ENCODE peak calls at places on chromosomes 12 and 14, in eight cellular contexts. One of them, this sample, is unnamed.

GRCh38 chr14:21068521-21069387 is 1.4 kb upstream of the ARHGEF40 start:
- DNase-seq in PC-9: peak; percentile 44
- DNase-seq in activated CD8-positive, alpha-beta memory T cell treated with anti-CD3 and anti-CD28 coated beads, Interleukin-2, amount 10 ng/mL, durations not matched to agents 7 days and 5 days: peak; percentile 64
- DNase-seq in glomerular endothelial cell: no peak
- DNase-seq in NCI-H187 treated with DMSO at 0.1 percent for 48 hours: no peak
- DNase-seq in NCI-H2107: peak; percentile 74
- DNase-seq in heart right ventricle: peak; percentile 38
- DNase-seq in kidney tubule cell: peak; percentile 68
- DNase-seq in this sample: peak; percentile 76

GRCh38 chr12:74482115-74482514 is 55.5 kb upstream of the ATXN7L3B start:
- DNase-seq in PC-9: no peak
- DNase-seq in activated CD8-positive, alpha-beta memory T cell treated with anti-CD3 and anti-CD28 coated beads, Interleukin-2, amount 10 ng/mL, durations not matched to agents 7 days and 5 days: no peak
- DNase-seq in glomerular endothelial cell: no peak
- DNase-seq in NCI-H187 treated with DMSO at 0.1 percent for 48 hours: no peak
- DNase-seq in NCI-H2107: no peak
- DNase-seq in heart right ventricle: no peak
- DNase-seq in kidney tubule cell: no peak
- DNase-seq in this sample: no peak

GRCh38 chr12:62933220-62933870 is 1.6 kb downstream of the PPM1H start:
- DNase-seq in PC-9: no peak
- DNase-seq in activated CD8-positive, alpha-beta memory T cell treated with anti-CD3 and anti-CD28 coated beads, Interleukin-2, amount 10 ng/mL, durations not matched to agents 7 days and 5 days: no peak
- DNase-seq in glomerular endothelial cell: no peak
- DNase-seq in NCI-H187 treated with DMSO at 0.1 percent for 48 hours: no peak
- DNase-seq in NCI-H2107: peak; percentile 80
- DNase-seq in heart right ventricle: peak; percentile 45
- DNase-seq in kidney tubule cell: peak; percentile 63
- DNase-seq in this sample: no peak

GRCh38 chr12:43880547-43880946 is 44.7 kb downstream of the TMEM117 start:
- DNase-seq in PC-9: no peak
- DNase-seq in activated CD8-positive, alpha-beta memory T cell treated with anti-CD3 and anti-CD28 coated beads, Interleukin-2, amount 10 ng/mL, durations not matched to agents 7 days and 5 days: no peak
- DNase-seq in glomerular endothelial cell: no peak
- DNase-seq in NCI-H187 treated with DMSO at 0.1 percent for 48 hours: no peak
- DNase-seq in NCI-H2107: no peak
- DNase-seq in heart right ventricle: no peak
- DNase-seq in kidney tubule cell: no peak
- DNase-seq in this sample: no peak

GRCh38 chr14:62304172-62304571 is 542.0 kb downstream of the SNAPC1 start:
- DNase-seq in PC-9: no peak
- DNase-seq in activated CD8-positive, alpha-beta memory T cell treated with anti-CD3 and anti-CD28 coated beads, Interleukin-2, amount 10 ng/mL, durations not matched to agents 7 days and 5 days: no peak
- DNase-seq in glomerular endothelial cell: no peak
- DNase-seq in NCI-H187 treated with DMSO at 0.1 percent for 48 hours: no peak
- DNase-seq in NCI-H2107: no peak
- DNase-seq in heart right ventricle: no peak
- DNase-seq in kidney tubule cell: no peak
- DNase-seq in this sample: no peak

GRCh38 chr14:52253503-52253902 is 14.0 kb upstream of the PTGDR start:
- DNase-seq in PC-9: no peak
- DNase-seq in activated CD8-positive, alpha-beta memory T cell treated with anti-CD3 and anti-CD28 coated beads, Interleukin-2, amount 10 ng/mL, durations not matched to agents 7 days and 5 days: no peak
- DNase-seq in glomerular endothelial cell: no peak
- DNase-seq in NCI-H187 treated with DMSO at 0.1 percent for 48 hours: no peak
- DNase-seq in NCI-H2107: no peak
- DNase-seq in heart right ventricle: no peak
- DNase-seq in kidney tubule cell: no peak
- DNase-seq in this sample: no peak

GRCh38 chr14:46686652-46687051 is 35.1 kb upstream of the RPL10L start:
- DNase-seq in PC-9: no peak
- DNase-seq in activated CD8-positive, alpha-beta memory T cell treated with anti-CD3 and anti-CD28 coated beads, Interleukin-2, amount 10 ng/mL, durations not matched to agents 7 days and 5 days: no peak
- DNase-seq in glomerular endothelial cell: no peak
- DNase-seq in NCI-H187 treated with DMSO at 0.1 percent for 48 hours: no peak
- DNase-seq in NCI-H2107: no peak
- DNase-seq in heart right ventricle: no peak
- DNase-seq in kidney tubule cell: no peak
- DNase-seq in this sample: no peak

GRCh38 chr14:96594961-96595360 is 92.8 kb downstream of the PAPOLA start:
- DNase-seq in PC-9: no peak
- DNase-seq in activated CD8-positive, alpha-beta memory T cell treated with anti-CD3 and anti-CD28 coated beads, Interleukin-2, amount 10 ng/mL, durations not matched to agents 7 days and 5 days: no peak
- DNase-seq in glomerular endothelial cell: no peak
- DNase-seq in NCI-H187 treated with DMSO at 0.1 percent for 48 hours: no peak
- DNase-seq in NCI-H2107: no peak
- DNase-seq in heart right ventricle: no peak
- DNase-seq in kidney tubule cell: no peak
- DNase-seq in this sample: no peak

GRCh38 chr14:75832621-75833297 is 149.0 kb downstream of the TGFB3 start:
- DNase-seq in PC-9: peak; percentile 19
- DNase-seq in activated CD8-positive, alpha-beta memory T cell treated with anti-CD3 and anti-CD28 coated beads, Interleukin-2, amount 10 ng/mL, durations not matched to agents 7 days and 5 days: no peak
- DNase-seq in glomerular endothelial cell: no peak
- DNase-seq in NCI-H187 treated with DMSO at 0.1 percent for 48 hours: no peak
- DNase-seq in NCI-H2107: no peak
- DNase-seq in heart right ventricle: no peak
- DNase-seq in kidney tubule cell: no peak
- DNase-seq in this sample: no peak

GRCh38 chr12:42442328-42442759 is 116.4 kb downstream of the PPHLN1 start:
- DNase-seq in PC-9: no peak
- DNase-seq in activated CD8-positive, alpha-beta memory T cell treated with anti-CD3 and anti-CD28 coated beads, Interleukin-2, amount 10 ng/mL, durations not matched to agents 7 days and 5 days: no peak
- DNase-seq in glomerular endothelial cell: no peak
- DNase-seq in NCI-H187 treated with DMSO at 0.1 percent for 48 hours: no peak
- DNase-seq in NCI-H2107: no peak
- DNase-seq in heart right ventricle: no peak
- DNase-seq in kidney tubule cell: no peak
- DNase-seq in this sample: no peak

GRCh38 chr14:103319422-103319821 is 14.6 kb upstream of the EIF5 start:
- DNase-seq in PC-9: no peak
- DNase-seq in activated CD8-positive, alpha-beta memory T cell treated with anti-CD3 and anti-CD28 coated beads, Interleukin-2, amount 10 ng/mL, durations not matched to agents 7 days and 5 days: no peak
- DNase-seq in glomerular endothelial cell: no peak
- DNase-seq in NCI-H187 treated with DMSO at 0.1 percent for 48 hours: no peak
- DNase-seq in NCI-H2107: no peak
- DNase-seq in heart right ventricle: no peak
- DNase-seq in kidney tubule cell: no peak
- DNase-seq in this sample: no peak

GRCh38 chr14:56340921-56341320 is 222.7 kb downstream of the PELI2 start:
- DNase-seq in PC-9: no peak
- DNase-seq in activated CD8-positive, alpha-beta memory T cell treated with anti-CD3 and anti-CD28 coated beads, Interleukin-2, amount 10 ng/mL, durations not matched to agents 7 days and 5 days: no peak
- DNase-seq in glomerular endothelial cell: no peak
- DNase-seq in NCI-H187 treated with DMSO at 0.1 percent for 48 hours: no peak
- DNase-seq in NCI-H2107: no peak
- DNase-seq in heart right ventricle: no peak
- DNase-seq in kidney tubule cell: no peak
- DNase-seq in this sample: no peak

GRCh38 chr12:15726029-15726756 is 63.0 kb downstream of the EPS8 start:
- DNase-seq in PC-9: no peak
- DNase-seq in activated CD8-positive, alpha-beta memory T cell treated with anti-CD3 and anti-CD28 coated beads, Interleukin-2, amount 10 ng/mL, durations not matched to agents 7 days and 5 days: no peak
- DNase-seq in glomerular endothelial cell: no peak
- DNase-seq in NCI-H187 treated with DMSO at 0.1 percent for 48 hours: no peak
- DNase-seq in NCI-H2107: no peak
- DNase-seq in heart right ventricle: no peak
- DNase-seq in kidney tubule cell: no peak
- DNase-seq in this sample: no peak

GRCh38 chr14:70036665-70037064 is 152.1 kb downstream of the SLC8A3 start:
- DNase-seq in PC-9: no peak
- DNase-seq in activated CD8-positive, alpha-beta memory T cell treated with anti-CD3 and anti-CD28 coated beads, Interleukin-2, amount 10 ng/mL, durations not matched to agents 7 days and 5 days: no peak
- DNase-seq in glomerular endothelial cell: no peak
- DNase-seq in NCI-H187 treated with DMSO at 0.1 percent for 48 hours: no peak
- DNase-seq in NCI-H2107: no peak
- DNase-seq in heart right ventricle: no peak
- DNase-seq in kidney tubule cell: peak; percentile 26
- DNase-seq in this sample: no peak

GRCh38 chr12:14482361-14482760 is 85.3 kb downstream of the PLBD1 start:
- DNase-seq in PC-9: no peak
- DNase-seq in activated CD8-positive, alpha-beta memory T cell treated with anti-CD3 and anti-CD28 coated beads, Interleukin-2, amount 10 ng/mL, durations not matched to agents 7 days and 5 days: no peak
- DNase-seq in glomerular endothelial cell: no peak
- DNase-seq in NCI-H187 treated with DMSO at 0.1 percent for 48 hours: no peak
- DNase-seq in NCI-H2107: no peak
- DNase-seq in heart right ventricle: no peak
- DNase-seq in kidney tubule cell: no peak
- DNase-seq in this sample: no peak